ENCODE peak calls at places on chromosomes 4 and X, in seven cellular contexts. One of them, this sample, is unnamed.

GRCh38 chr4:48979897-48980579 is 6.0 kb upstream of the CWH43 start:
- DNase-seq in sigmoid colon: no peak
- DNase-seq in CD8-positive, alpha-beta memory T cell: no peak
- DNase-seq in GM23248: peak; percentile 23
- DNase-seq in PC-9: no peak
- DNase-seq in HCT116: no peak
- DNase-seq in tibial nerve: no peak
- DNase-seq in this sample: no peak

GRCh38 chr4:167216783-167217182 is 17.5 kb downstream of the SPOCK3 start:
- DNase-seq in sigmoid colon: no peak
- DNase-seq in CD8-positive, alpha-beta memory T cell: no peak
- DNase-seq in GM23248: no peak
- DNase-seq in PC-9: no peak
- DNase-seq in HCT116: no peak
- DNase-seq in tibial nerve: no peak
- DNase-seq in this sample: no peak

GRCh38 chrX:22081475-22082092 is 49.5 kb downstream of the PHEX start:
- DNase-seq in sigmoid colon: peak; percentile 66
- DNase-seq in CD8-positive, alpha-beta memory T cell: peak; percentile 26
- DNase-seq in GM23248: peak; percentile 67
- DNase-seq in PC-9: peak; percentile 13
- DNase-seq in HCT116: peak; percentile 8
- DNase-seq in tibial nerve: peak; percentile 48
- DNase-seq in this sample: peak; percentile 9

GRCh38 chr4:25095756-25096552 is 64.3 kb downstream of the SEPSECS start:
- DNase-seq in sigmoid colon: no peak
- DNase-seq in CD8-positive, alpha-beta memory T cell: no peak
- DNase-seq in GM23248: no peak
- DNase-seq in PC-9: no peak
- DNase-seq in HCT116: no peak
- DNase-seq in tibial nerve: no peak
- DNase-seq in this sample: no peak

GRCh38 chr4:86831262-86832090 is 17.7 kb downstream of the SLC10A6 start:
- DNase-seq in sigmoid colon: no peak
- DNase-seq in CD8-positive, alpha-beta memory T cell: no peak
- DNase-seq in GM23248: peak; percentile 97
- DNase-seq in PC-9: peak; percentile 69
- DNase-seq in HCT116: peak; percentile 70
- DNase-seq in tibial nerve: no peak
- DNase-seq in this sample: no peak

GRCh38 chr4:51885371-51885770 is 42.4 kb downstream of the DCUN1D4 start:
- DNase-seq in sigmoid colon: no peak
- DNase-seq in CD8-positive, alpha-beta memory T cell: no peak
- DNase-seq in GM23248: peak; percentile 57
- DNase-seq in PC-9: peak; percentile 3
- DNase-seq in HCT116: peak; percentile 13
- DNase-seq in tibial nerve: no peak
- DNase-seq in this sample: no peak

GRCh38 chr4:31482691-31483090 is 762.5 kb downstream of the PCDH7 start:
- DNase-seq in sigmoid colon: no peak
- DNase-seq in CD8-positive, alpha-beta memory T cell: no peak
- DNase-seq in GM23248: no peak
- DNase-seq in PC-9: no peak
- DNase-seq in HCT116: no peak
- DNase-seq in tibial nerve: no peak
- DNase-seq in this sample: no peak

GRCh38 chrX:40622741-40623536 is at the start of gene MPC1L:
- DNase-seq in sigmoid colon: no peak
- DNase-seq in CD8-positive, alpha-beta memory T cell: no peak
- DNase-seq in GM23248: no peak
- DNase-seq in PC-9: no peak
- DNase-seq in HCT116: no peak
- DNase-seq in tibial nerve: no peak
- DNase-seq in this sample: no peak

GRCh38 chr4:155787113-155787710 is 28.4 kb downstream of the GUCY1B1 start:
- DNase-seq in sigmoid colon: no peak
- DNase-seq in CD8-positive, alpha-beta memory T cell: no peak
- DNase-seq in GM23248: peak; percentile 73
- DNase-seq in PC-9: peak; percentile 11
- DNase-seq in HCT116: peak; percentile 44
- DNase-seq in tibial nerve: peak; percentile 24
- DNase-seq in this sample: peak; percentile 23

GRCh38 chr4:86302242-86302641 is 57.6 kb downstream of the MAPK10 start:
- DNase-seq in sigmoid colon: peak; percentile 88
- DNase-seq in CD8-positive, alpha-beta memory T cell: no peak
- DNase-seq in GM23248: peak; percentile 10
- DNase-seq in PC-9: no peak
- DNase-seq in HCT116: no peak
- DNase-seq in tibial nerve: no peak
- DNase-seq in this sample: no peak

GRCh38 chr4:26218677-26219181 is 102.1 kb upstream of the RBPJ start:
- DNase-seq in sigmoid colon: no peak
- DNase-seq in CD8-positive, alpha-beta memory T cell: no peak
- DNase-seq in GM23248: peak; percentile 19
- DNase-seq in PC-9: no peak
- DNase-seq in HCT116: no peak
- DNase-seq in tibial nerve: no peak
- DNase-seq in this sample: no peak

GRCh38 chr4:22099896-22100295 is 151.3 kb upstream of the KCNIP4 start:
- DNase-seq in sigmoid colon: no peak
- DNase-seq in CD8-positive, alpha-beta memory T cell: no peak
- DNase-seq in GM23248: peak; percentile 69
- DNase-seq in PC-9: no peak
- DNase-seq in HCT116: no peak
- DNase-seq in tibial nerve: no peak
- DNase-seq in this sample: peak; percentile 1

GRCh38 chr4:57148831-57149230 is 38.6 kb upstream of the IGFBP7 start:
- DNase-seq in sigmoid colon: no peak
- DNase-seq in CD8-positive, alpha-beta memory T cell: no peak
- DNase-seq in GM23248: peak; percentile 90
- DNase-seq in PC-9: no peak
- DNase-seq in HCT116: no peak
- DNase-seq in tibial nerve: no peak
- DNase-seq in this sample: no peak

GRCh38 chr4:1012031-1012739 is 759 bp downstream of the FGFRL1 start:
- DNase-seq in sigmoid colon: peak; percentile 78
- DNase-seq in CD8-positive, alpha-beta memory T cell: peak; percentile 35
- DNase-seq in GM23248: peak; percentile 66
- DNase-seq in PC-9: peak; percentile 57
- DNase-seq in HCT116: no peak
- DNase-seq in tibial nerve: no peak
- DNase-seq in this sample: peak; percentile 32

GRCh38 chr4:3524920-3525319 is 7.3 kb downstream of the LRPAP1 start:
- DNase-seq in sigmoid colon: peak; percentile 56
- DNase-seq in CD8-positive, alpha-beta memory T cell: no peak
- DNase-seq in GM23248: no peak
- DNase-seq in PC-9: no peak
- DNase-seq in HCT116: no peak
- DNase-seq in tibial nerve: no peak
- DNase-seq in this sample: no peak

GRCh38 chr4:10584042-10584441 is 100.5 kb downstream of the CLNK start:
- DNase-seq in sigmoid colon: no peak
- DNase-seq in CD8-positive, alpha-beta memory T cell: no peak
- DNase-seq in GM23248: peak; percentile 72
- DNase-seq in PC-9: peak; percentile 12
- DNase-seq in HCT116: no peak
- DNase-seq in tibial nerve: peak; percentile 14
- DNase-seq in this sample: no peak

GRCh38 chr4:71026086-71026485 is 32.6 kb downstream of the DCK start:
- DNase-seq in sigmoid colon: no peak
- DNase-seq in CD8-positive, alpha-beta memory T cell: no peak
- DNase-seq in GM23248: peak; percentile 88
- DNase-seq in PC-9: no peak
- DNase-seq in HCT116: peak; percentile 55
- DNase-seq in tibial nerve: no peak
- DNase-seq in this sample: no peak

GRCh38 chr4:177455591-177455990 is 13.4 kb upstream of the AGA start:
- DNase-seq in sigmoid colon: no peak
- DNase-seq in CD8-positive, alpha-beta memory T cell: no peak
- DNase-seq in GM23248: no peak
- DNase-seq in PC-9: no peak
- DNase-seq in HCT116: no peak
- DNase-seq in tibial nerve: no peak
- DNase-seq in this sample: no peak

GRCh38 chrX:39652336-39652735 is 445.4 kb downstream of the BCOR start:
- DNase-seq in sigmoid colon: no peak
- DNase-seq in CD8-positive, alpha-beta memory T cell: no peak
- DNase-seq in GM23248: peak; percentile 39
- DNase-seq in PC-9: no peak
- DNase-seq in HCT116: peak; percentile 6
- DNase-seq in tibial nerve: peak; percentile 7
- DNase-seq in this sample: no peak

GRCh38 chrX:35016051-35016450 is 73.5 kb downstream of the FAM47B start:
- DNase-seq in sigmoid colon: no peak
- DNase-seq in CD8-positive, alpha-beta memory T cell: no peak
- DNase-seq in GM23248: no peak
- DNase-seq in PC-9: no peak
- DNase-seq in HCT116: no peak
- DNase-seq in tibial nerve: no peak
- DNase-seq in this sample: no peak

GRCh38 chr4:40626183-40626990 is 3.3 kb downstream of the RBM47 start:
- DNase-seq in sigmoid colon: no peak
- DNase-seq in CD8-positive, alpha-beta memory T cell: no peak
- DNase-seq in GM23248: peak; percentile 12
- DNase-seq in PC-9: peak; percentile 27
- DNase-seq in HCT116: no peak
- DNase-seq in tibial nerve: no peak
- DNase-seq in this sample: no peak

GRCh38 chrX:40012039-40012799 is 85.5 kb downstream of the BCOR start:
- DNase-seq in sigmoid colon: peak; percentile 75
- DNase-seq in CD8-positive, alpha-beta memory T cell: no peak
- DNase-seq in GM23248: peak; percentile 67
- DNase-seq in PC-9: no peak
- DNase-seq in HCT116: no peak
- DNase-seq in tibial nerve: peak; percentile 24
- DNase-seq in this sample: no peak

GRCh38 chr4:78432896-78433295 is 118.7 kb upstream of the ANXA3 start:
- DNase-seq in sigmoid colon: no peak
- DNase-seq in CD8-positive, alpha-beta memory T cell: no peak
- DNase-seq in GM23248: peak; percentile 80
- DNase-seq in PC-9: no peak
- DNase-seq in HCT116: no peak
- DNase-seq in tibial nerve: no peak
- DNase-seq in this sample: no peak

GRCh38 chrX:110449312-110449711 is 90.7 kb downstream of the RTL9 start:
- DNase-seq in sigmoid colon: no peak
- DNase-seq in CD8-positive, alpha-beta memory T cell: no peak
- DNase-seq in GM23248: no peak
- DNase-seq in PC-9: no peak
- DNase-seq in HCT116: no peak
- DNase-seq in tibial nerve: no peak
- DNase-seq in this sample: no peak
- H3K27ac ChIP-seq in sigmoid colon: no peak overlapping the region
- H3K27ac ChIP-seq in CD8-positive, alpha-beta memory T cell: no peak overlapping the region
- H3K27ac ChIP-seq in GM23248: no peak overlapping the region
- H3K27ac ChIP-seq in PC-9: no peak overlapping the region
- H3K27ac ChIP-seq in HCT116: no peak overlapping the region
- H3K27ac ChIP-seq in tibial nerve: no peak overlapping the region
- H3K27ac ChIP-seq in this sample: no peak overlapping the region

GRCh38 chr4:7529368-7529923 is 94.7 kb upstream of the PSAPL1 start:
- DNase-seq in sigmoid colon: no peak
- DNase-seq in CD8-positive, alpha-beta memory T cell: no peak
- DNase-seq in GM23248: no peak
- DNase-seq in PC-9: no peak
- DNase-seq in HCT116: no peak
- DNase-seq in tibial nerve: no peak
- DNase-seq in this sample: no peak
- H3K27ac ChIP-seq in sigmoid colon: no peak overlapping the region
- H3K27ac ChIP-seq in CD8-positive, alpha-beta memory T cell: no peak overlapping the region
- H3K27ac ChIP-seq in GM23248: no peak overlapping the region
- H3K27ac ChIP-seq in PC-9: no peak overlapping the region
- H3K27ac ChIP-seq in HCT116: no peak overlapping the region
- H3K27ac ChIP-seq in tibial nerve: no peak overlapping the region
- H3K27ac ChIP-seq in this sample: no peak overlapping the region

GRCh38 chr4:82519776-82520175 is 42.0 kb downstream of the TMEM150C start:
- DNase-seq in sigmoid colon: no peak
- DNase-seq in CD8-positive, alpha-beta memory T cell: no peak
- DNase-seq in GM23248: peak; percentile 60
- DNase-seq in PC-9: no peak
- DNase-seq in HCT116: no peak
- DNase-seq in tibial nerve: no peak
- DNase-seq in this sample: no peak

GRCh38 chr4:82522472-82522871 is 39.3 kb downstream of the TMEM150C start:
- DNase-seq in sigmoid colon: no peak
- DNase-seq in CD8-positive, alpha-beta memory T cell: no peak
- DNase-seq in GM23248: no peak
- DNase-seq in PC-9: no peak
- DNase-seq in HCT116: no peak
- DNase-seq in tibial nerve: no peak
- DNase-seq in this sample: no peak

GRCh38 chr4:82524570-82525152 is 37.1 kb downstream of the TMEM150C start:
- DNase-seq in sigmoid colon: no peak
- DNase-seq in CD8-positive, alpha-beta memory T cell: no peak
- DNase-seq in GM23248: no peak
- DNase-seq in PC-9: no peak
- DNase-seq in HCT116: no peak
- DNase-seq in tibial nerve: no peak
- DNase-seq in this sample: no peak

GRCh38 chr4:82525287-82525898 is 36.4 kb downstream of the TMEM150C start:
- DNase-seq in sigmoid colon: no peak
- DNase-seq in CD8-positive, alpha-beta memory T cell: no peak
- DNase-seq in GM23248: peak; percentile 29
- DNase-seq in PC-9: no peak
- DNase-seq in HCT116: no peak
- DNase-seq in tibial nerve: no peak
- DNase-seq in this sample: no peak

DNA sequence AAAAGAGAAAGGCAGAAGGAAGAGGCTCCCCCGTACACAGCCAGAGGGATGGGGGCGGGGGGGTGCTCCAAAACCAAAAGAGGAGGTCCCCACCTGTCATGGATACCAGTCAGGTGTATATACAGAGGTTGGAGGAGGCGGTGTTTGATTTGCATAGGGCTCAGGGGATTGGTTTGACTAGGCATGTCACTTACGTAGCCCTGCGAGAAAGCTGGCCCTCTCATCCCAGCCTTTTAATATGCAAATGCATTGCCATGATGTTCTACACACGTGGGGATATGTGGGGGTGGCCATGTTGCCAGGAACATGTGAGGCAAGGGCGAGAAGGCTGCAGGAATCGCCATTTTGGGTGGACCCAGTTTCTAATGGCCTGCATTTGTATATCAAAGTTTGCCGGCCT is 38.6 kb downstream of the TMEM150C start:
- DNase-seq in sigmoid colon: no peak
- DNase-seq in CD8-positive, alpha-beta memory T cell: no peak
- DNase-seq in GM23248: no peak
- DNase-seq in PC-9: no peak
- DNase-seq in HCT116: no peak
- DNase-seq in tibial nerve: no peak
- DNase-seq in this sample: no peak
- H3K27ac ChIP-seq in sigmoid colon: no peak overlapping the region
- H3K27ac ChIP-seq in CD8-positive, alpha-beta memory T cell: no peak overlapping the region
- H3K27ac ChIP-seq in GM23248: no peak overlapping the region
- H3K27ac ChIP-seq in PC-9: no peak overlapping the region
- H3K27ac ChIP-seq in HCT116: no peak overlapping the region
- H3K27ac ChIP-seq in tibial nerve: no peak overlapping the region
- H3K27ac ChIP-seq in this sample: no peak overlapping the region

DNA sequence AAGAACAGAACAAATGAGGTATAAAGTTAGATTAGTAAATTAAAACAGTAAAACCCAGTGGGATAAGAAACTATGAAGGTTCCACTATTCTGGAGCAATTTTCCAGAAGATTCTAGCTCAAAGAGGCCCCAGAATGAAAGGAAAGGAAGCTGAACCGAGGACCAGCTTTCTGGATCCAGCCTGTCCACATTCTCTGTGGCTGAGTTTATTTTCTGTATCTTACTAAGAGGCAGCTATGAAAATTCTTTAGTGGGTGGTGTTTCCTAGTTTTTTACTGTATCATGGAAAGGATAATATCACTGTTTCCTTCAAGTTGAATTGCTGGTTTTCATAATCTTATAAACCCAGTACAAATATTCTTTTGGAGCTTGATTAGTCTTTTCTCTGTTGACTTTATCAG is 11.8 kb downstream of the DAPP1 start:
- DNase-seq in sigmoid colon: no peak
- DNase-seq in CD8-positive, alpha-beta memory T cell: no peak
- DNase-seq in GM23248: no peak
- DNase-seq in PC-9: no peak
- DNase-seq in HCT116: no peak
- DNase-seq in tibial nerve: no peak
- DNase-seq in this sample: no peak
- H3K27ac ChIP-seq in sigmoid colon: no peak overlapping the region
- H3K27ac ChIP-seq in CD8-positive, alpha-beta memory T cell: no peak overlapping the region
- H3K27ac ChIP-seq in GM23248: no peak overlapping the region
- H3K27ac ChIP-seq in PC-9: peak overlapping the region; percentile 17
- H3K27ac ChIP-seq in HCT116: no peak overlapping the region
- H3K27ac ChIP-seq in tibial nerve: no peak overlapping the region
- H3K27ac ChIP-seq in this sample: no peak overlapping the region